ENCODE peak calls at places on chromosomes 12 and 14, in seven cellular contexts. J, U, W, Q, H, K and O are unnamed samples.

GRCh38 chr14:90938615-90939014 is 121.8 kb downstream of the RPS6KA5 start:
- DNase-seq in J (no peak), U (no peak), W (no peak), Q (no peak), H (no peak), K (no peak), O (no peak)

GRCh38 chr12:49588761-49589516 is 16.5 kb downstream of the FAM186B start:
- DNase-seq in J (no peak), U (no peak), W (no peak), Q (no peak), H (no peak), K (no peak), O (no peak)

GRCh38 chr14:58717211-58717610 is 79.4 kb downstream of the DACT1 start:
- DNase-seq in J (no peak), U (no peak), W (no peak), Q (peak), H (no peak), K (no peak), O (peak)

GRCh38 chr14:30125322-30125944 is 197.8 kb upstream of the PRKD1 start:
- DNase-seq in J (no peak), U (no peak), W (no peak), Q (no peak), H (no peak), K (no peak), O (no peak)

GRCh38 chr12:11209098-11209497 is 22.4 kb upstream of the TAS2R42 start:
- DNase-seq in J (peak), U (no peak), W (no peak), Q (no peak), H (no peak), K (no peak), O (no peak)

GRCh38 chr12:50102186-50102585 is 1.6 kb upstream of the GPD1 start:
- DNase-seq in J (no peak), U (no peak), W (no peak), Q (no peak), H (no peak), K (no peak), O (no peak)

GRCh38 chr14:60650382-60650961 is 1.2 kb upstream of the SIX1 start:
- DNase-seq in J (no peak), U (no peak), W (no peak), Q (peak), H (no peak), K (no peak), O (peak)

GRCh38 chr14:89440997-89441909 is 24.2 kb upstream of the FOXN3 start:
- DNase-seq in J (no peak), U (no peak), W (no peak), Q (no peak), H (no peak), K (no peak), O (no peak)

GRCh38 chr12:41014643-41015020 is 173.5 kb upstream of the PDZRN4 start:
- DNase-seq in J (no peak), U (peak), W (no peak), Q (peak), H (no peak), K (no peak), O (no peak)

GRCh38 chr12:104687823-104688573 is 231.2 kb downstream of the CHST11 start:
- DNase-seq in J (no peak), U (no peak), W (no peak), Q (no peak), H (no peak), K (no peak), O (no peak)

GRCh38 chr14:32033516-32033915 is 43.6 kb upstream of the ARHGAP5 start:
- DNase-seq in J (no peak), U (no peak), W (no peak), Q (no peak), H (no peak), K (no peak), O (no peak)

GRCh38 chr12:8781326-8781725 is 41.1 kb upstream of the A2ML1 start:
- DNase-seq in J (no peak), U (no peak), W (no peak), Q (no peak), H (no peak), K (no peak), O (no peak)

GRCh38 chr14:51597511-51597920 is 54.2 kb upstream of the FRMD6 start:
- DNase-seq in J (no peak), U (no peak), W (no peak), Q (peak), H (no peak), K (no peak), O (peak)

GRCh38 chr14:91367173-91368171 is 50.1 kb downstream of the CCDC88C start:
- DNase-seq in J (peak), U (peak), W (no peak), Q (peak), H (no peak), K (no peak), O (no peak)

GRCh38 chr12:39931857-39932256 is 174.0 kb downstream of the SLC2A13 start:
- DNase-seq in J (no peak), U (no peak), W (no peak), Q (no peak), H (no peak), K (no peak), O (no peak)

GRCh38 chr12:130978785-130979184 is 25.1 kb downstream of the ADGRD1 start:
- DNase-seq in J (no peak), U (no peak), W (no peak), Q (no peak), H (no peak), K (no peak), O (no peak)

GRCh38 chr12:868722-869121 is 80.8 kb downstream of the RAD52 start:
- DNase-seq in J (no peak), U (no peak), W (no peak), Q (no peak), H (no peak), K (no peak), O (no peak)

GRCh38 chr12:131266591-131267467 is 313.1 kb downstream of the ADGRD1 start:
- DNase-seq in J (no peak), U (no peak), W (no peak), Q (no peak), H (peak), K (no peak), O (no peak)

GRCh38 chr12:56308714-56309113 is 7.1 kb downstream of the CNPY2 start:
- DNase-seq in J (no peak), U (no peak), W (no peak), Q (no peak), H (no peak), K (no peak), O (no peak)

GRCh38 chr12:100061814-100062213 is 77.1 kb upstream of the ANKS1B start:
- DNase-seq in J (no peak), U (no peak), W (no peak), Q (peak), H (no peak), K (no peak), O (no peak)

GRCh38 chr12:100058482-100059029 is 73.8 kb upstream of the ANKS1B start:
- DNase-seq in J (no peak), U (peak), W (no peak), Q (peak), H (no peak), K (no peak), O (peak)
- TF ChIP-seq CTCF in J (no peak), U (peak), W (no peak), Q (peak), H (no peak), K (no peak), O (peak)

GRCh38 chr12:61367281-61367785 is 892.9 kb upstream of the USP15 start:
- DNase-seq in J (no peak), U (no peak), W (no peak), Q (no peak), H (no peak), K (no peak), O (no peak)
- TF ChIP-seq CTCF in J (no peak), U (no peak), W (no peak), Q (no peak), H (no peak), K (no peak), O (no peak)

GRCh38 chr12:92404921-92405320 is 259.3 kb upstream of the BTG1 start:
- DNase-seq in J (no peak), U (no peak), W (no peak), Q (no peak), H (no peak), K (no peak), O (no peak)
- TF ChIP-seq CTCF in J (no peak), U (no peak), W (no peak), Q (no peak), H (no peak), K (no peak), O (no peak)

GRCh38 chr12:128267651-128268347 is 829 bp downstream of the TMEM132C start:
- DNase-seq in J (no peak), U (no peak), W (no peak), Q (no peak), H (no peak), K (no peak), O (no peak)
- TF ChIP-seq CTCF in J (no peak), U (no peak), W (no peak), Q (no peak), H (no peak), K (no peak), O (no peak)

GRCh38 chr12:5071496-5071895 is 27.8 kb downstream of the KCNA5 start:
- DNase-seq in J (no peak), U (no peak), W (no peak), Q (no peak), H (no peak), K (no peak), O (no peak)

GRCh38 chr12:5070090-5070489 is 26.4 kb downstream of the KCNA5 start:
- DNase-seq in J (no peak), U (no peak), W (no peak), Q (no peak), H (no peak), K (no peak), O (no peak)

GRCh38 chr12:5072326-5072725 is 28.6 kb downstream of the KCNA5 start:
- DNase-seq in J (no peak), U (no peak), W (no peak), Q (no peak), H (no peak), K (no peak), O (no peak)

GRCh38 chr12:5073838-5074237 is 30.2 kb downstream of the KCNA5 start:
- DNase-seq in J (no peak), U (no peak), W (no peak), Q (peak), H (no peak), K (no peak), O (peak)

GRCh38 chr12:5073054-5073453 is 29.4 kb downstream of the KCNA5 start:
- DNase-seq in J (no peak), U (no peak), W (no peak), Q (no peak), H (no peak), K (no peak), O (no peak)
- TF ChIP-seq CTCF in J (no peak), U (no peak), W (no peak), Q (no peak), H (no peak), K (no peak), O (peak)

DNA sequence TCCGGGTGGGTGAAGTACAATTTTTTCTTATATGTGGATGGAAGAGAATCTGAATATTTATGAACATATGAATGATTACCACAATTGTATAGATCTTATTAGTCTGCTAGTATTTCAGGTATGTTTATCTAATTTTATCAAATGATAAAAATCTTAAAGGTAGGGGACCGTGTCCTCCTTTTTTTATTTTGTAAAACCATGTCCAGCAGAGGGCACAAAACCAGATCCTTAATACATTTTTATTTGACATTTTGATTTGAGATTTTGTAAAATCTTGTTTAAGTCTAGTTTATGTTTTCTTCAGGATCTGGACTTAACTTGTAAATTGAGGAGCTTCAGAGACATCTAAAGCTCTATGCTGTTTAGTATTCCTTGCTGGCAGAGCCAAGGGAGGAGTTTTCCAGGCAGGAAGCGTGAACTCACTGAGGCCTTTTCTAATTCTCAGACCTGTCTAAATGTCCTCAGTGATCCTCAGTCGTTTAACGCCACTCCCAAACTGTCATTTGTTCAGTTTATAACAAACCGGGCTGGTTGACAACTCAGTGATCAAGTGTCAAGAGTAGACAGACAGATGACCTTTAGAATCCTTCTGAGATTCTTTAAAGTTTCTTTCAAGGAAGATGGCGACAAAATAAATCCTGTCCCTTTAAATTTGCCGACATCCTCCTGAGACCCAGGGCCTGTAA is 263.9 kb downstream of the KTN1 start:
- DNase-seq in J (no peak), U (peak), W (no peak), Q (peak), H (no peak), K (no peak), O (no peak)
- TF ChIP-seq CTCF in J (no peak), U (no peak), W (no peak), Q (peak), H (no peak), K (no peak), O (peak)